ENCODE peak calls at places on chromosomes 7 and 10, in ten cellular contexts. C, F, P, S, O, A, X, J, G and V are unnamed samples.

GRCh38 chr7:94127026-94127425 is 122.9 kb upstream of the BET1 start:
- DNase-seq in C (no peak), F (no peak), P (no peak), S (no peak), O (no peak), A (no peak), X (no peak), J (no peak), G (no peak), V (peak; percentile 62)

GRCh38 chr10:43254199-43254730 is 12.6 kb downstream of the RASGEF1A start:
- DNase-seq in C (no peak), F (no peak), P (no peak), S (no peak), O (no peak), A (no peak), X (peak; percentile 46), J (no peak), G (peak; percentile 12), V (no peak)

GRCh38 chr10:127243490-127244272 is 47.3 kb upstream of the INSYN2A start:
- DNase-seq in C (peak; percentile 52), F (peak; percentile 58), P (no peak), S (peak; percentile 1), O (no peak), A (no peak), X (no peak), J (peak; percentile 4), G (peak; percentile 27), V (peak; percentile 17)

GRCh38 chr7:142323706-142324105 is 65.8 kb upstream of the PRSS58 start:
- DNase-seq in C (peak; percentile 8), F (no peak), P (peak; percentile 27), S (peak; percentile 85), O (no peak), A (no peak), X (no peak), J (no peak), G (peak; percentile 72), V (no peak)

GRCh38 chr7:82810558-82811259 is 352.0 kb downstream of the PCLO start:
- DNase-seq in C (peak; percentile 76), F (no peak), P (no peak), S (peak; percentile 9), O (peak; percentile 59), A (no peak), X (no peak), J (peak; percentile 80), G (no peak), V (peak; percentile 93)

GRCh38 chr10:49050338-49050737 is 65.0 kb downstream of the VSTM4 start:
- DNase-seq in C (no peak), F (no peak), P (no peak), S (no peak), O (no peak), A (no peak), X (no peak), J (no peak), G (no peak), V (peak; percentile 5)

GRCh38 chr10:123044391-123044790 is 35.6 kb downstream of the ACADSB start:
- DNase-seq in C (peak; percentile 6), F (no peak), P (no peak), S (no peak), O (no peak), A (no peak), X (no peak), J (no peak), G (no peak), V (peak; percentile 51)

GRCh38 chr10:49166804-49167628 is 21.2 kb downstream of the TMEM273 start:
- DNase-seq in C (no peak), F (no peak), P (no peak), S (no peak), O (no peak), A (no peak), X (no peak), J (no peak), G (no peak), V (no peak)

GRCh38 chr10:100345570-100346330 is 1.3 kb upstream of the SCD start:
- DNase-seq in C (peak; percentile 74), F (no peak), P (no peak), S (peak; percentile 55), O (peak; percentile 49), A (no peak), X (no peak), J (peak; percentile 77), G (no peak), V (peak; percentile 39)

GRCh38 chr10:52266858-52267257 is 47.2 kb upstream of the DKK1 start:
- DNase-seq in C (no peak), F (no peak), P (no peak), S (no peak), O (no peak), A (no peak), X (no peak), J (no peak), G (no peak), V (no peak)

GRCh38 chr10:60524541-60524940 is 134.9 kb upstream of the ANK3 start:
- DNase-seq in C (peak; percentile 55), F (no peak), P (no peak), S (no peak), O (peak; percentile 93), A (no peak), X (no peak), J (peak; percentile 95), G (no peak), V (no peak)

GRCh38 chr7:140209866-140210609 is 33.3 kb upstream of the KDM7A start:
- DNase-seq in C (no peak), F (peak; percentile 37), P (no peak), S (no peak), O (no peak), A (no peak), X (peak; percentile 61), J (no peak), G (no peak), V (no peak)

DNA sequence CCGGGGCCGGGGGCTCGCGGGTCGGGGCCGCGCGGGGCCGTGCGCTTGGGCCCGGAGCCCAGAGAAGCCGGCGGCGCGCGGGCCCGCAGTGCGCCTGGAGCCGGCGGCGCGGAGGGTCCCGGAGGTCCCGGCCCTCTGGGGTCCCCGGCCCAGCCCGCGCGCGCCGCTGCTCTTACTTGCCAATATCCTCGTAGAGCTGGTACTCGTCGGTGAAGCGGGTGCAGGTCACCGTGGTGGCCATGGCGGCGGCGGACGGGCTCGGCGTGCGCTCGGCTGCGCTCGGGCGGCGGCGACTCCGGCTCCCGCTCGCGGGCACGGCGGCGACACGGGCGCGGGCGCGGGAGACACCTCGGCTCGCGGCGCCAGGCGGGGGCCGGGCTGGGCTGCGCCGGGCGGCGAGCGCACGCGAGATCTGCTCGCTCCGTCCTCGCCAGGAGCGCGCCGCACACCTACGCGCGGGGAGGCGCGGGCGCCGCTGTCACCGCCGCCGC is at the start of gene CAMK2B:
- DNase-seq in C (no peak), F (no peak), P (peak; percentile 25), S (no peak), O (no peak), A (no peak), X (no peak), J (no peak), G (no peak), V (peak; percentile 19)
- H3K4me3 ChIP-seq in C (peak within 1 kb of the TSS; percentile 54), F (no peak within 1 kb of the TSS), P (peak within 1 kb of the TSS; percentile 74), S (no peak within 1 kb of the TSS), O (peak within 1 kb of the TSS; percentile 31), A (peak within 1 kb of the TSS; percentile 58), X (peak within 1 kb of the TSS; percentile 8), J (no peak within 1 kb of the TSS), G (no peak within 1 kb of the TSS), V (no peak within 1 kb of the TSS)

GRCh38 chr10:61669849-61670248 is 7.1 kb downstream of the CABCOCO1 start:
- DNase-seq in C (no peak), F (no peak), P (no peak), S (no peak), O (no peak), A (no peak), X (no peak), J (no peak), G (no peak), V (peak; percentile 8)
- H3K4me3 ChIP-seq in C (no peak overlapping the region), F (no peak overlapping the region), P (no peak overlapping the region), S (no peak overlapping the region), O (no peak overlapping the region), A (no peak overlapping the region), X (no peak overlapping the region), J (no peak overlapping the region), G (no peak overlapping the region), V (no peak overlapping the region)

GRCh38 chr7:102933763-102934162 is 21.0 kb downstream of the LRRC17 start:
- DNase-seq in C (peak; percentile 99), F (peak; percentile 33), P (peak; percentile 66), S (no peak), O (peak; percentile 94), A (peak; percentile 90), X (no peak), J (peak; percentile 96), G (no peak), V (peak; percentile 97)

GRCh38 chr7:102938679-102939078 is 25.9 kb downstream of the LRRC17 start:
- DNase-seq in C (no peak), F (no peak), P (no peak), S (no peak), O (no peak), A (no peak), X (no peak), J (no peak), G (no peak), V (no peak)

GRCh38 chr7:102934670-102935069 is 21.9 kb downstream of the LRRC17 start:
- DNase-seq in C (peak; percentile 48), F (no peak), P (no peak), S (no peak), O (no peak), A (no peak), X (no peak), J (no peak), G (no peak), V (no peak)

GRCh38 chr7:102934267-102934666 is 21.5 kb downstream of the LRRC17 start:
- DNase-seq in C (peak; percentile 63), F (no peak), P (no peak), S (no peak), O (no peak), A (no peak), X (no peak), J (no peak), G (no peak), V (no peak)

GRCh38 chr7:102935450-102936110 is 22.8 kb downstream of the LRRC17 start:
- DNase-seq in C (peak; percentile 74), F (no peak), P (no peak), S (no peak), O (no peak), A (no peak), X (no peak), J (no peak), G (no peak), V (no peak)
- H3K4me3 ChIP-seq in C (no peak overlapping the region), F (no peak overlapping the region), P (no peak overlapping the region), S (no peak overlapping the region), O (no peak overlapping the region), A (peak overlapping the region; percentile 14), X (no peak overlapping the region), J (no peak overlapping the region), G (no peak overlapping the region), V (peak overlapping the region; percentile 22)

DNA sequence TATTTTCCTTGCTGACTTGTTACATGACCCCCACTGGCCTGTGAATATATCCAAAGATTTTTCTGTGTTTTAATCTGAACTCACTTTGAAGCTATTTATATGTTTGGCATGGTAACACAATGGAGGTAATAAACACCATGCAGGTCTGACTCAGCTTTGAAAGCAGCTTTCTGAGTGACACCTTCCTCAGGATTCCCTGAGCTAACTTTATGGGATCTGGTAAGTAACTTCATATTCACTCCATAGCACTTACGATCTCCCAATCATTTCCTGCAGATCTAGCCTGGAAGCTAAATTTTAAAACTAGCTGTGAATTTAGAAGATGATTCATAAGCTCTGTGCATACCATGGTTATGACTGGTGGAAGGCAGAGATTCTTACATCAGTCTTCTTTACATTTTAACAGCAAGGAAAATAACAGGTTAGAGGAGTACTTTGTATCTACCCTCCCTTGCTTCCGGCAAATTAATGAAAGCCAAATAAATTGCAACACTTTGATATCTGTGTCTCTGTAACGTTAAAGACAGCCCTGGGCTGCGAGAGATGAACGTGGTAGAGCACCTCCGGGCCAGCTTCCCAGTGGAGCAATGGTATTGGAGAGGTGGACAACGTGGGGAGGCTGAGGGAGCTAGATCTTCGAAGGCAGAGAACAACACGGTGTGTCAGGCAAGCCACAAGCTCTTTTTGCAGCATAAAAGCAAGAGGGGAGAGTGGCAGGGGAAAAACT is 170.2 kb upstream of the KLF14 start:
- DNase-seq in C (peak; percentile 92), F (no peak), P (no peak), S (peak; percentile 81), O (peak; percentile 88), A (no peak), X (no peak), J (peak; percentile 96), G (no peak), V (peak; percentile 87)
- H3K4me3 ChIP-seq in C (no peak overlapping the region), F (no peak overlapping the region), P (peak overlapping the region; percentile 32), S (peak overlapping the region; percentile 96), O (peak overlapping the region; percentile 13), A (no peak overlapping the region), X (no peak overlapping the region), J (peak overlapping the region; percentile 48), G (no peak overlapping the region), V (peak overlapping the region; percentile 66)